ENCODE peak calls at places on chromosomes 12 and 14, in five cellular contexts. M is CD8-positive, alpha-beta T cell; P is smooth muscle cell of the brain vasculature; S is epithelial cell of prostate; N is K562. J is an unnamed sample.

GRCh38 chr12:62435337-62436163 is 31.1 kb upstream of the MON2 start:
- DNase-seq in M (peak; percentile 60), P (peak; percentile 10), S (no peak), N (no peak), J (peak; percentile 47)

GRCh38 chr14:35352274-35353233 is 52.0 kb downstream of the NFKBIA start:
- DNase-seq in M (no peak), P (no peak), S (no peak), N (no peak), J (no peak)

GRCh38 chr12:22683131-22683530 is 58.2 kb downstream of the ETNK1 start:
- DNase-seq in M (no peak), P (no peak), S (no peak), N (no peak), J (no peak)

GRCh38 chr12:128245106-128245505 is 21.9 kb upstream of the TMEM132C start:
- DNase-seq in M (no peak), P (no peak), S (no peak), N (no peak), J (no peak)

GRCh38 chr12:79451988-79452387 is 238.8 kb downstream of the PAWR start:
- DNase-seq in M (no peak), P (peak; percentile 89), S (peak; percentile 74), N (no peak), J (no peak)

GRCh38 chr12:103960567-103961227 is 5.0 kb upstream of the TDG start:
- DNase-seq in M (no peak), P (no peak), S (no peak), N (no peak), J (peak; percentile 43)

GRCh38 chr12:84763112-84763511 is 149.5 kb downstream of the SLC6A15 start:
- DNase-seq in M (no peak), P (no peak), S (no peak), N (no peak), J (no peak)

GRCh38 chr14:99066378-99066777 is 205.6 kb downstream of the BCL11B start:
- DNase-seq in M (no peak), P (no peak), S (no peak), N (no peak), J (no peak)

GRCh38 chr14:88866305-88866704 is 41.9 kb downstream of the TTC8 start:
- DNase-seq in M (no peak), P (no peak), S (no peak), N (no peak), J (no peak)

GRCh38 chr12:67299526-67299925 is 30.4 kb downstream of the CAND1 start:
- DNase-seq in M (no peak), P (no peak), S (no peak), N (no peak), J (no peak)

GRCh38 chr12:121196902-121197301 is 13.0 kb upstream of the P2RX4 start:
- DNase-seq in M (no peak), P (no peak), S (no peak), N (no peak), J (peak; percentile 45)

GRCh38 chr12:76032043-76032981 is 736 bp upstream of the PHLDA1 start:
- DNase-seq in M (peak; percentile 66), P (no peak), S (no peak), N (peak; percentile 75), J (peak; percentile 84)

GRCh38 chr12:122841544-122842321 is 6.5 kb downstream of the HIP1R start:
- DNase-seq in M (no peak), P (no peak), S (no peak), N (no peak), J (peak; percentile 19)

GRCh38 chr12:26555139-26555538 is 277.9 kb downstream of the ITPR2 start:
- DNase-seq in M (no peak), P (no peak), S (no peak), N (no peak), J (no peak)

GRCh38 chr12:124248862-124249825 is 45.7 kb upstream of the RFLNA start:
- DNase-seq in M (no peak), P (no peak), S (no peak), N (no peak), J (no peak)

GRCh38 chr12:47014474-47014873 is 64.9 kb upstream of the PCED1B start:
- DNase-seq in M (no peak), P (peak; percentile 54), S (no peak), N (no peak), J (no peak)

J was measured in erythroblast.